ENCODE peak calls at places on chromosome 12, in eight cellular contexts. Z, N, G, U, V, B, L and Y are unnamed samples.

GRCh38 chr12:50282581-50283229 is 615 bp downstream of the LIMA1 start:
- DNase-seq in Z (no peak), N (peak; percentile 17), G (no peak), U (no peak), V (no peak), B (peak; percentile 63), L (no peak), Y (no peak)

GRCh38 chr12:22467190-22467589 is 77.2 kb downstream of the C2CD5 start:
- DNase-seq in Z (no peak), N (no peak), G (no peak), U (no peak), V (no peak), B (peak; percentile 68), L (no peak), Y (no peak)

GRCh38 chr12:47828967-47829482 is 9.3 kb upstream of the HDAC7 start:
- DNase-seq in Z (peak; percentile 87), N (peak; percentile 82), G (no peak), U (no peak), V (no peak), B (peak; percentile 83), L (peak; percentile 57), Y (no peak)

GRCh38 chr12:34387711-34388635 is 365.7 kb downstream of the ALG10 start:
- DNase-seq in Z (peak; percentile 30), N (no peak), G (no peak), U (no peak), V (no peak), B (no peak), L (no peak), Y (no peak)

GRCh38 chr12:64083285-64084210 is 138.5 kb downstream of the KICS2 start:
- DNase-seq in Z (peak; percentile 81), N (peak; percentile 84), G (no peak), U (no peak), V (no peak), B (peak; percentile 43), L (peak; percentile 79), Y (no peak)

GRCh38 chr12:112430929-112431328 is 12.2 kb downstream of the PTPN11 start:
- DNase-seq in Z (no peak), N (no peak), G (no peak), U (no peak), V (no peak), B (no peak), L (no peak), Y (no peak)

GRCh38 chr12:30823764-30824163 is 69.0 kb upstream of the CAPRIN2 start:
- DNase-seq in Z (no peak), N (no peak), G (no peak), U (no peak), V (no peak), B (no peak), L (peak; percentile 31), Y (no peak)

GRCh38 chr12:3454780-3455179 is 36.2 kb upstream of the PRMT8 start:
- DNase-seq in Z (no peak), N (no peak), G (no peak), U (no peak), V (no peak), B (no peak), L (no peak), Y (no peak)

GRCh38 chr12:26833692-26834168 is 736 bp upstream of the ITPR2 start:
- DNase-seq in Z (no peak), N (peak; percentile 62), G (no peak), U (peak; percentile 64), V (peak; percentile 54), B (peak; percentile 58), L (peak; percentile 52), Y (no peak)

GRCh38 chr12:113086249-113087164 is 30.0 kb downstream of the DTX1 start:
- DNase-seq in Z (no peak), N (peak; percentile 50), G (no peak), U (peak; percentile 78), V (no peak), B (no peak), L (no peak), Y (peak; percentile 6)

GRCh38 chr12:188910-189621 is 24.9 kb downstream of the SLC6A12 start:
- DNase-seq in Z (peak; percentile 70), N (peak; percentile 59), G (no peak), U (peak; percentile 39), V (peak; percentile 80), B (peak; percentile 65), L (peak; percentile 64), Y (no peak)

GRCh38 chr12:15856097-15856982 is 25.8 kb upstream of the STRAP start:
- DNase-seq in Z (no peak), N (peak; percentile 36), G (no peak), U (peak; percentile 72), V (peak; percentile 39), B (peak; percentile 77), L (no peak), Y (peak; percentile 6)